ENCODE peak calls at places on chromosomes 4 and X, in nine cellular contexts. W is ovary; H is suprapubic skin; B is Peyer's patch; P is CD8-positive, alpha-beta T cell; F is psoas muscle; N is IMR-90; I is kidney; Z is PC-3. Y is an unnamed sample.

GRCh38 chrX:117957128-117957527 is 159.5 kb downstream of the KLHL13 start:
- DNase-seq in W (no peak), H (no peak), B (no peak), P (no peak), F (no peak), N (peak; percentile 25), I (no peak), Z (peak; percentile 47), Y (no peak)

GRCh38 chr4:184198190-184198589 is 19.5 kb downstream of the ENPP6 start:
- DNase-seq in W (no peak), H (no peak), B (no peak), P (no peak), F (no peak), N (no peak), I (no peak), Z (no peak), Y (no peak)

GRCh38 chr4:48635310-48635709 is 144.8 kb downstream of the FRYL start:
- DNase-seq in W (no peak), H (no peak), B (no peak), P (no peak), F (no peak), N (peak; percentile 37), I (no peak), Z (peak; percentile 58), Y (no peak)

GRCh38 chrX:129659861-129660260 is 5.1 kb upstream of the APLN start:
- DNase-seq in W (no peak), H (no peak), B (no peak), P (no peak), F (no peak), N (no peak), I (no peak), Z (no peak), Y (no peak)

GRCh38 chr4:158209825-158210807 is at the start of gene TMEM144:
- DNase-seq in W (peak; percentile 87), H (peak; percentile 93), B (peak; percentile 92), P (peak; percentile 6), F (peak; percentile 92), N (peak; percentile 85), I (peak; percentile 97), Z (peak; percentile 88), Y (peak; percentile 63)

GRCh38 chrX:130166503-130166777 is 799 bp upstream of the AIFM1 start:
- DNase-seq in W (no peak), H (no peak), B (no peak), P (no peak), F (no peak), N (no peak), I (no peak), Z (no peak), Y (no peak)

GRCh38 chrX:25544641-25545040 is 528.9 kb upstream of the ARX start:
- DNase-seq in W (no peak), H (no peak), B (no peak), P (no peak), F (no peak), N (peak; percentile 61), I (no peak), Z (no peak), Y (no peak)

GRCh38 chr4:168183717-168184571 is 91.6 kb downstream of the ANXA10 start:
- DNase-seq in W (no peak), H (no peak), B (no peak), P (no peak), F (no peak), N (peak; percentile 59), I (no peak), Z (peak; percentile 55), Y (peak; percentile 17)

GRCh38 chr4:135184715-135185114 is 983.1 kb upstream of the PABPC4L start:
- DNase-seq in W (no peak), H (no peak), B (no peak), P (no peak), F (no peak), N (no peak), I (no peak), Z (no peak), Y (no peak)

GRCh38 chrX:39670281-39670680 is 427.5 kb downstream of the BCOR start:
- DNase-seq in W (no peak), H (no peak), B (no peak), P (no peak), F (no peak), N (no peak), I (no peak), Z (no peak), Y (no peak)

GRCh38 chr4:153497091-153497531 is 31.0 kb downstream of the TMEM131L start:
- DNase-seq in W (no peak), H (no peak), B (peak; percentile 67), P (peak; percentile 39), F (no peak), N (peak; percentile 70), I (no peak), Z (peak; percentile 64), Y (no peak)

GRCh38 chr4:165293061-165293460 is 34.4 kb upstream of the MSMO1 start:
- DNase-seq in W (no peak), H (no peak), B (no peak), P (no peak), F (no peak), N (no peak), I (no peak), Z (no peak), Y (peak; percentile 26)

GRCh38 chr4:150501019-150501727 is 80.8 kb upstream of the MAB21L2 start:
- DNase-seq in W (no peak), H (no peak), B (no peak), P (no peak), F (no peak), N (peak; percentile 89), I (no peak), Z (peak; percentile 69), Y (no peak)

GRCh38 chr4:105246712-105247111 is 100.0 kb downstream of the TET2 start:
- DNase-seq in W (no peak), H (no peak), B (no peak), P (no peak), F (no peak), N (peak; percentile 79), I (no peak), Z (no peak), Y (no peak)

GRCh38 chr4:139800082-139800481 is 134.5 kb downstream of the MGST2 start:
- DNase-seq in W (no peak), H (no peak), B (no peak), P (no peak), F (no peak), N (no peak), I (no peak), Z (no peak), Y (no peak)

GRCh38 chr4:181143241-181143854 is 1099.9 kb upstream of the TENM3 start:
- DNase-seq in W (peak; percentile 72), H (peak; percentile 79), B (peak; percentile 92), P (peak; percentile 56), F (peak; percentile 84), N (peak; percentile 72), I (peak; percentile 85), Z (peak; percentile 72), Y (peak; percentile 84)

GRCh38 chr4:102601586-102602227 is 100.5 kb downstream of the NFKB1 start:
- DNase-seq in W (no peak), H (no peak), B (no peak), P (no peak), F (no peak), N (no peak), I (no peak), Z (peak; percentile 56), Y (no peak)
- H3K36me3 ChIP-seq in W (no peaks in the 10 kb centered on the region), H (peaks cover 79% of the 10 kb centered on the region), B (peaks cover 77% of the 10 kb centered on the region), P (peaks cover 38% of the 10 kb centered on the region), F (peaks cover 100% of the 10 kb centered on the region), N (peaks cover 22% of the 10 kb centered on the region), I (peaks cover 7% of the 10 kb centered on the region), Z (peaks cover 32% of the 10 kb centered on the region), Y (peaks cover 54% of the 10 kb centered on the region)

DNA sequence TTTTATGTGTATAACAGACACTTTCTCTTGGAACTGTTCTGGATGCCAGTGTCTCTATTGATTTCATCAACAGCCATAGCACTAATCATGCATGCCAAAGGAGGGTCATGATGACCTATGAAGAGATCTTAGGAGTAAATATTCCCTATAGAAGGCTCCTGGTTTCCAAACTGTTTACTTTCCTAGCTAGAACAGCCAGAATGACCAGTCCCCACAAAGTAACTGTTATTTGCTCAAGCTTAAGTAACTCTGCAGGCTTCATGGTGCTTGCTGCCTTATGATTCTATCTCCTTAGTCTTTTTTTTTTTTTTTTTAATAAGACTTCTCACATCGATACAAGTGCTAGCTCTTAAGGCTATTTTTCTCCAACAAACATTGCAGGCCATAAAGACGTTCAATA is 12.4 kb downstream of the S100G start:
- DNase-seq in W (no peak), H (no peak), B (no peak), P (no peak), F (no peak), N (no peak), I (no peak), Z (peak; percentile 44), Y (no peak)
- H3K27ac ChIP-seq in W (no peak overlapping the region), H (no peak overlapping the region), B (no peak overlapping the region), P (no peak overlapping the region), F (no peak overlapping the region), N (no peak overlapping the region), I (no peak overlapping the region), Z (peak overlapping the region; percentile 38), Y (no peak overlapping the region)

GRCh38 chrX:126723881-126724280 is 95.6 kb upstream of the PRR32 start:
- DNase-seq in W (no peak), H (no peak), B (no peak), P (no peak), F (no peak), N (no peak), I (no peak), Z (no peak), Y (no peak)

GRCh38 chrX:126719208-126719607 is 100.3 kb upstream of the PRR32 start:
- DNase-seq in W (no peak), H (no peak), B (no peak), P (no peak), F (no peak), N (no peak), I (no peak), Z (no peak), Y (no peak)
- H3K36me3 ChIP-seq in W (no peaks in the 10 kb centered on the region), H (no peaks in the 10 kb centered on the region), B (no peaks in the 10 kb centered on the region), P (no peaks in the 10 kb centered on the region), F (no peaks in the 10 kb centered on the region), N (no peaks in the 10 kb centered on the region), I (no peaks in the 10 kb centered on the region), Z (no peaks in the 10 kb centered on the region), Y (no peaks in the 10 kb centered on the region)

GRCh38 chr4:53913771-53914170 is 150.6 kb downstream of the CHIC2 start:
- DNase-seq in W (no peak), H (no peak), B (no peak), P (no peak), F (no peak), N (no peak), I (no peak), Z (no peak), Y (no peak)
- H3K27ac ChIP-seq in W (no peak overlapping the region), H (no peak overlapping the region), B (no peak overlapping the region), P (no peak overlapping the region), F (no peak overlapping the region), N (no peak overlapping the region), I (no peak overlapping the region), Z (peak overlapping the region; percentile 60), Y (no peak overlapping the region)

Y was measured in neuronal stem cell.